ENCODE peak calls at places on chromosome 21, in five cellular contexts. E is endothelial cell, D is mucosa of gallbladder, M is myocyte, C is nephron progenitor cell. O is an unnamed sample.

GRCh38 chr21:14926186-14926585 is 138.6 kb downstream of the NRIP1 start:
- DNase-seq in E (no peak), D (no peak), M (no peak), C (no peak), O (no peak)

GRCh38 chr21:45542667-45543370 is 579 bp upstream of the SLC19A1 start:
- DNase-seq in E (peak; percentile 7), D (no peak), M (no peak), C (no peak), O (peak; percentile 62)

GRCh38 chr21:17612023-17612564 is 607 bp downstream of the BTG3 start:
- DNase-seq in E (peak; percentile 30), D (peak; percentile 34), M (no peak), C (no peak), O (peak; percentile 66)

GRCh38 chr21:27804515-27804914 is 837.6 kb upstream of the ADAMTS5 start:
- DNase-seq in E (no peak), D (peak; percentile 29), M (peak; percentile 52), C (no peak), O (no peak)

GRCh38 chr21:14438204-14438603 is 55.3 kb upstream of the HSPA13 start:
- DNase-seq in E (no peak), D (no peak), M (no peak), C (no peak), O (no peak)

GRCh38 chr21:35400233-35400939 is 351.3 kb upstream of the RUNX1 start:
- DNase-seq in E (peak; percentile 8), D (peak; percentile 38), M (peak; percentile 71), C (no peak), O (peak; percentile 43)

GRCh38 chr21:41726970-41727783 is 39.7 kb downstream of the RIPK4 start:
- DNase-seq in E (no peak), D (peak; percentile 58), M (peak; percentile 54), C (no peak), O (no peak)

GRCh38 chr21:20404915-20405314 is 593.3 kb upstream of the NCAM2 start:
- DNase-seq in E (no peak), D (no peak), M (no peak), C (no peak), O (no peak)

GRCh38 chr21:45555557-45556301 is 13.5 kb upstream of the SLC19A1 start:
- DNase-seq in E (peak; percentile 69), D (peak; percentile 87), M (peak; percentile 74), C (peak; percentile 79), O (peak; percentile 98)

GRCh38 chr21:38921511-38922215 is 115.9 kb downstream of the ETS2 start:
- DNase-seq in E (no peak), D (no peak), M (no peak), C (no peak), O (no peak)

GRCh38 chr21:27380303-27380702 is 413.4 kb upstream of the ADAMTS5 start:
- DNase-seq in E (no peak), D (no peak), M (peak; percentile 71), C (no peak), O (no peak)

O was measured in SK-N-SH.